ENCODE peak calls at places on chromosomes 1 and 21, in four cellular contexts. G is psoas muscle, M is A549, L is uterus. S is an unnamed sample. For H3K4me1, the result is how much of the 10 kb centered on the place peaks cover.

GRCh38 chr1:68904472-68904871 is 407.6 kb upstream of the DEPDC1 start:
- DNase-seq in G (no peak), M (no peak), L (no peak), S (no peak)

GRCh38 chr1:161382214-161383019 is 14.7 kb upstream of the CFAP126 start:
- DNase-seq in G (no peak), M (peak), L (no peak), S (no peak)

GRCh38 chr1:41414716-41415306 is 53.6 kb downstream of the FOXO6 start:
- DNase-seq in G (no peak), M (no peak), L (no peak), S (no peak)

GRCh38 chr1:213987876-213988638 is at the start of gene PROX1:
- DNase-seq in G (peak), M (peak), L (peak), S (peak)

GRCh38 chr21:32306021-32306780 is 7.5 kb downstream of the MRAP start:
- DNase-seq in G (no peak), M (peak), L (no peak), S (no peak)

GRCh38 chr1:67888208-67888607 is 54.9 kb upstream of the GNG12 start:
- DNase-seq in G (no peak), M (no peak), L (no peak), S (no peak)

GRCh38 chr1:98794196-98794886 is 132.8 kb downstream of the SNX7 start:
- DNase-seq in G (no peak), M (peak), L (no peak), S (no peak)

GRCh38 chr1:230815277-230815676 is 53.0 kb downstream of the C1orf198 start:
- DNase-seq in G (no peak), M (no peak), L (no peak), S (no peak)

GRCh38 chr1:53075206-53075605 is 13.2 kb downstream of the PODN start:
- DNase-seq in G (peak), M (no peak), L (no peak), S (no peak)

GRCh38 chr1:225747566-225747965 is 30.1 kb upstream of the SRP9 start:
- DNase-seq in G (no peak), M (no peak), L (no peak), S (no peak)

GRCh38 chr21:34885636-34886553 is 163.2 kb downstream of the RUNX1 start:
- DNase-seq in G (peak), M (no peak), L (no peak), S (no peak)

DNA sequence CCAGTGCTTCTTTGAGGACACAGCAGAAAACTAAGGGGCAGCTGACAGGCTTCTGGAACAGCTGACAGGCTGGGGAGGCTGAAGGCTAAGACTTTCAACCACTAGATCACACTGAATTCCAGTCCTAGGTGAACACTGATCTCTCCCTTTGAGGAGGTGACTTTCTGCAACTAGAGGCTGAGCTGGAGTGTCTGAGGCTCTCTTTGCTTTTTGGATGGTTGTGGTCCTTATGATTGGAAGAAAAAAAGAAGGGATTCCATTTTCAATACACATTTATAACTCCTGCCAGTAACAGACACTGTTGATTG is 1.4 kb downstream of the IL6R start:
- DNase-seq in G (no peak), M (no peak), L (no peak), S (no peak)
- H3K4me1 ChIP-seq in G (under half), M (under half), L (under half), S (under half)

GRCh38 chr1:17118706-17119075 is 560 bp downstream of the PADI2 start:
- DNase-seq in G (no peak), M (no peak), L (no peak), S (no peak)
- H3K4me3 ChIP-seq in G (peak), M (peak), L (no peak), S (peak)

GRCh38 chr1:18962855-18963737 is 6.6 kb upstream of the IFFO2 start:
- DNase-seq in G (no peak), M (no peak), L (no peak), S (no peak)
- H3K27ac ChIP-seq in G (no peak), M (peak), L (peak), S (no peak)

GRCh38 chr1:42929434-42930177 is 29.1 kb downstream of the SLC2A1 start:
- DNase-seq in G (no peak), M (no peak), L (no peak), S (no peak)
- H3K4me1 ChIP-seq in G (under half), M (half or more), L (under half), S (under half)

DNA sequence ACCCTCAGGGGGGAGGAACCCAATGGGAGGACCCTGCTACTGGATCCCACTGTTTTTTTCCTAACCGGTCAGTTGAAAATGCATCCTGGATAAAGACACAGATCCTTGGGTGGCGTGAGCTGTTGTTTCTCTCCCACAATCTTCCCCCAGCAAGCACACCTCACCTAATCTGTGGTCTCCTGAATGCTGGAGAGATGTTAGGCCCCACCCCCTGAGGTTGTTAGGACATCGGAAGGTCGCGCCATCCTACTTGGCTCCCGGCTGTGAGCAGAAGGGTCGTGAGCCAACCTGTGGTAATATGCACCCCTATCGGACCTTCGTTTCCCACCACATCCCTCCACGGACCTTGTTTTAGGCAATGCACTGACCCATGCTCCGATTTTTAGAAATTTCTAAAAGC is 89.9 kb upstream of the IPO9 start:
- DNase-seq in G (no peak), M (no peak), L (no peak), S (no peak)
- H3K4me3 ChIP-seq in G (peak), M (no peak), L (peak), S (peak)

DNA sequence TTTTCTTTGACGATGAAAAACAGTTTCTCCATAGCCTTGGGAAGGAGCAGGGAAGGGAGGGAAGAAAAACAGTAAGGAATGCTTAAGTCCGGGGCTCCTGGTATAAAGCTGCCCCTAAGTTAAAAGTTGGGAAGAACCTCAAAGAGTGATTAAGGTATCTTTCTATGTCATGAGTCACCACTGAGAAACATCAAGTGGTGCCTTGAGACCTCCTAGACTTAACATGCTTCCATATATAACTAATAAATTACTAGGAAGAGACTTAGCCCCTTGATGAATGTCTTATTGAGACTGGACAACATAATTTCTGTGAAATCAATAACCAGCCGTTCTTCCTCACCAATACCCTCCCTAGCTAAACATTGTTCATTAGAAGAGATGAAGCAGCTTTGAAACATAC is 121.8 kb upstream of the SLC44A3 start:
- DNase-seq in G (no peak), M (peak), L (no peak), S (no peak)
- H3K27ac ChIP-seq in G (no peak), M (peak), L (peak), S (no peak)

GRCh38 chr1:74713849-74714248 is 19.0 kb downstream of the CRYZ start:
- DNase-seq in G (no peak), M (no peak), L (no peak), S (no peak)
- H3K4me1 ChIP-seq in G (under half), M (under half), L (under half), S (under half)

GRCh38 chr1:46613661-46614603 is 2.7 kb downstream of the MOB3C start:
- DNase-seq in G (peak), M (peak), L (peak), S (peak)

GRCh38 chr1:46614604-46614984 is 2.0 kb downstream of the MOB3C start:
- DNase-seq in G (no peak), M (no peak), L (no peak), S (no peak)

GRCh38 chr1:46611691-46612221 is 4.9 kb downstream of the MOB3C start:
- DNase-seq in G (no peak), M (peak), L (no peak), S (no peak)

GRCh38 chr1:46615088-46615487 is 1.5 kb downstream of the MOB3C start:
- DNase-seq in G (no peak), M (no peak), L (no peak), S (no peak)

GRCh38 chr1:46612937-46613660 is 3.5 kb downstream of the MOB3C start:
- DNase-seq in G (peak), M (no peak), L (no peak), S (no peak)
- H3K4me3 ChIP-seq in G (peak), M (no peak), L (no peak), S (peak)